ENCODE peak calls at places on chromosome 18, in seven cellular contexts. E is heart right ventricle, Z is esophagus squamous epithelium, J is PC-3, U is upper lobe of right lung, N is tibial artery, A is suprapubic skin. X is an unnamed sample.

GRCh38 chr18:58793361-58793760 is 71.3 kb upstream of the ZNF532 start:
- DNase-seq in E (no peak), Z (no peak), J (peak; percentile 98), U (no peak), N (no peak), A (no peak), X (no peak)

GRCh38 chr18:39561136-39561535 is 1995.5 kb upstream of the CELF4 start:
- DNase-seq in E (no peak), Z (no peak), J (no peak), U (no peak), N (no peak), A (no peak), X (no peak)

GRCh38 chr18:71398530-71398929 is 1109.7 kb downstream of the SOCS6 start:
- DNase-seq in E (no peak), Z (no peak), J (peak; percentile 52), U (no peak), N (no peak), A (no peak), X (no peak)

GRCh38 chr18:379665-380356 is 112.0 kb upstream of the THOC1 start:
- DNase-seq in E (peak; percentile 35), Z (no peak), J (no peak), U (peak; percentile 77), N (no peak), A (no peak), X (no peak)

GRCh38 chr18:5391427-5391826 is 95.9 kb upstream of the ZBTB14 start:
- DNase-seq in E (no peak), Z (no peak), J (no peak), U (no peak), N (no peak), A (no peak), X (no peak)

GRCh38 chr18:58756596-58757240 is 85.5 kb downstream of the MALT1 start:
- DNase-seq in E (no peak), Z (no peak), J (no peak), U (no peak), N (no peak), A (no peak), X (no peak)

GRCh38 chr18:51191139-51191717 is 6.3 kb downstream of the MEX3C start:
- DNase-seq in E (no peak), Z (no peak), J (no peak), U (no peak), N (no peak), A (no peak), X (peak; percentile 39)

GRCh38 chr18:58674159-58674558 is 2.9 kb downstream of the MALT1 start:
- DNase-seq in E (no peak), Z (no peak), J (no peak), U (no peak), N (no peak), A (no peak), X (no peak)

GRCh38 chr18:9211955-9212354 is 75.4 kb downstream of the ANKRD12 start:
- DNase-seq in E (no peak), Z (no peak), J (no peak), U (no peak), N (no peak), A (no peak), X (no peak)

GRCh38 chr18:13313006-13313661 is 94.6 kb downstream of the LDLRAD4 start:
- DNase-seq in E (no peak), Z (no peak), J (no peak), U (no peak), N (no peak), A (no peak), X (peak; percentile 19)

GRCh38 chr18:50594931-50595330 is 35.0 kb downstream of the MAPK4 start:
- DNase-seq in E (no peak), Z (no peak), J (peak; percentile 55), U (no peak), N (no peak), A (no peak), X (no peak)

GRCh38 chr18:6052449-6052913 is 157.2 kb upstream of the TMEM200C start:
- DNase-seq in E (no peak), Z (no peak), J (no peak), U (no peak), N (no peak), A (no peak), X (no peak)

GRCh38 chr18:22563098-22563707 is 145.5 kb upstream of the CTAGE1 start:
- DNase-seq in E (peak; percentile 68), Z (no peak), J (peak; percentile 93), U (no peak), N (no peak), A (no peak), X (no peak)

GRCh38 chr18:63208676-63209075 is 110.9 kb downstream of the BCL2 start:
- DNase-seq in E (peak; percentile 28), Z (no peak), J (no peak), U (no peak), N (no peak), A (no peak), X (no peak)

GRCh38 chr18:21004721-21005120 is 106.9 kb downstream of the ROCK1 start:
- DNase-seq in E (peak; percentile 45), Z (no peak), J (no peak), U (no peak), N (no peak), A (no peak), X (no peak)

GRCh38 chr18:76937597-76937996 is 115.2 kb downstream of the ZNF236 start:
- DNase-seq in E (no peak), Z (no peak), J (no peak), U (no peak), N (no peak), A (no peak), X (no peak)

GRCh38 chr18:48851563-48851962 is 99.2 kb downstream of the SMAD7 start:
- DNase-seq in E (peak; percentile 73), Z (no peak), J (no peak), U (peak; percentile 78), N (peak; percentile 85), A (no peak), X (no peak)
- H3K27ac ChIP-seq in E (peak overlapping the region; percentile 89), Z (no peak overlapping the region), J (no peak overlapping the region), U (peak overlapping the region; percentile 71), N (peak overlapping the region; percentile 76), A (no peak overlapping the region), X (no peak overlapping the region)

DNA sequence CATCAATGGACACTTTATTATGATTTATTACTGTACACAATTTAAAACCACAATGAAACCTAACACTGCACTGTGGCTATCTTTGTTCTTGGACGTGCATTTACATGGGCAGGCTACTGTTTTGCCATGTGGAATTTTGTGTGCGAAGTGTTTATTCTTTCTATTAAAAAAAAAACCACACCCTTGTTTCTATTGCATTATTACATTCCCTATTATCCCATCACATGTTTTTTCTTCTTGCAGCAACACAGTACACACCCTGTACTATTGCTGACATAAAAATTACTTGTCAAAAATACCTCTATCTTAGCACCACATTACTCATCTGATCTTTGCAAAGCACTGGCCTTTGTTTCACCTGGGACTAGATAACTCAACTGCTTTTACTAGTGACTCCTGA is 1.5 kb downstream of the RNF152 start:
- DNase-seq in E (no peak), Z (no peak), J (peak; percentile 23), U (no peak), N (no peak), A (no peak), X (no peak)
- H3K4me3 ChIP-seq in E (peak overlapping the region; percentile 83), Z (no peak overlapping the region), J (no peak overlapping the region), U (peak overlapping the region; percentile 73), N (peak overlapping the region; percentile 92), A (peak overlapping the region; percentile 88), X (no peak overlapping the region)

DNA sequence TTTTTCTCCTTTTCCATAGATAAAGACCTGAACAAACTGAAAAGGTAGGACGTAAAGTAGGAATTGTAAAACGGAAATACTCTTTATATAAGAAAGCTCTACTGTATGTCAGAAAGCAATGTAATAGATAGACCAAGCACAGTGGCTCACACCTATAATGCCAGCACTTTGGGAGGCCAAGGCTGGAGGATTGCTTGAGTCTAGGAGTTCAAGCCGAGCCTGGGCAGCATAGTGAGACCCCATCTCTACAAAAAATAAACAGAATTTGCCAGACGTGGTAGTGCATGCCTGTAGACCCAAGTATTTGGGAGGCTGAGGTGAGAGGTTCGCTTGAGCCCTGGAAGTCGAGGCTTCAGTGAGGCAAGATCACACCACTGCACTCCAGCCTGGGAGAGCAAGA is 7.6 kb downstream of the ZNF397 start:
- DNase-seq in E (no peak), Z (no peak), J (no peak), U (no peak), N (no peak), A (no peak), X (no peak)
- H3K9me3 ChIP-seq in E (peaks cover 7% of the 10 kb centered on the region), Z (no peaks in the 10 kb centered on the region), J (no peaks in the 10 kb centered on the region), U (no peaks in the 10 kb centered on the region), N (peaks cover 3% of the 10 kb centered on the region), A (no peaks in the 10 kb centered on the region), X (no peaks in the 10 kb centered on the region)

GRCh38 chr18:55302337-55302833 is 285.6 kb downstream of the TCF4 start:
- DNase-seq in E (no peak), Z (no peak), J (no peak), U (no peak), N (no peak), A (no peak), X (no peak)
- H3K27ac ChIP-seq in E (peak overlapping the region; percentile 5), Z (no peak overlapping the region), J (no peak overlapping the region), U (no peak overlapping the region), N (no peak overlapping the region), A (peak overlapping the region; percentile 46), X (no peak overlapping the region)

GRCh38 chr18:31101148-31102019 is 837 bp downstream of the DSC2 start:
- DNase-seq in E (peak; percentile 66), Z (no peak), J (peak; percentile 23), U (peak; percentile 92), N (peak; percentile 74), A (peak; percentile 83), X (no peak)
- H3K4me3 ChIP-seq in E (peak overlapping the region; percentile 72), Z (peak overlapping the region; percentile 67), J (peak overlapping the region; percentile 72), U (peak overlapping the region; percentile 57), N (peak overlapping the region; percentile 45), A (peak overlapping the region; percentile 67), X (no peak overlapping the region)

GRCh38 chr18:79934311-79935097 is 16.9 kb downstream of the SLC66A2 start:
- DNase-seq in E (peak; percentile 46), Z (no peak), J (peak; percentile 13), U (peak; percentile 49), N (peak; percentile 28), A (peak; percentile 34), X (no peak)
- H3K9me3 ChIP-seq in E (peaks cover 40% of the 10 kb centered on the region), Z (no peaks in the 10 kb centered on the region), J (peaks cover 17% of the 10 kb centered on the region), U (peaks cover 25% of the 10 kb centered on the region), N (peaks cover 26% of the 10 kb centered on the region), A (peaks cover 29% of the 10 kb centered on the region), X (no peaks in the 10 kb centered on the region)

DNA sequence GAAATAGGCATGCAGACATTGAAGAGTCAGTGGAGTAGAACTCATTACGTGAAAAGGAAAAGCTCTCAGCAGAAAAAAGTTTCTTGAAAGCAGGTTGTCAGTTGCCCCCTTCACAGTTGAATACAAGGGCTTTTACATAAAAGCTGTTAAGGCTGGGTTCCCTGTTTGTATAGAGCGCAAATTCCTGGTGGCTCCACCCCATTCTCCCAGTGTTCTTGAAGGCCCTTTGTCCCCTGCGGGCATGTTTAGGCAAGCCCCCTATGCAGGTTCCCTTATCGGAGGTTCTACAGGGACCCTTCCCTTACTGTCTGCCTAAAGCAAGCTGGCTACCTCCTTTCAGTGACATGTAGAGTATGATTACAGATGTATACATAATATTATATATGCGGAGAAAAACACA is 497.2 kb upstream of the SYT4 start:
- DNase-seq in E (no peak), Z (no peak), J (no peak), U (no peak), N (no peak), A (no peak), X (no peak)
- H3K27ac ChIP-seq in E (no peak overlapping the region), Z (no peak overlapping the region), J (no peak overlapping the region), U (no peak overlapping the region), N (no peak overlapping the region), A (no peak overlapping the region), X (no peak overlapping the region)